ENCODE peak calls at places on chromosomes 3 and 15, in nine cellular contexts. One of them, this sample, is unnamed.
A peak's percentile ranks its signal among the peaks of the same experiment; 100 is the strongest.

GRCh38 chr15:48307586-48307985 is 23.6 kb upstream of the DUT start:
- DNase-seq in stimulated activated CD4-positive, alpha-beta T cell treated with anti-CD3 and anti-CD28 coated beads, Interleukin-2, amount 100 ng/mL, for 48 hours: no peak
- DNase-seq in retinal pigment epithelial cell: no peak
- DNase-seq in GF-D8: no peak
- DNase-seq in activated CD4-positive, alpha-beta T cell treated with anti-CD3 and anti-CD28 coated beads, Interleukin-2, amount 10 ng/mL, durations not matched to agents 7 days and 5 days: no peak
- DNase-seq in Calu3: no peak
- DNase-seq in activated CD4-positive, CD25-positive, alpha-beta regulatory T cell treated with anti-CD3 and anti-CD28 coated beads, Interleukin-2, amount 50 U/mL, for 72 hours: no peak
- DNase-seq in hepatic stellate cell: no peak
- DNase-seq in caudate nucleus: no peak
- DNase-seq in this sample: no peak

GRCh38 chr3:100140976-100141375 is 26.7 kb upstream of the FILIP1L start:
- DNase-seq in GF-D8: no peak
- DNase-seq in activated CD4-positive, alpha-beta T cell treated with anti-CD3 and anti-CD28 coated beads, Interleukin-2, amount 10 ng/mL, durations not matched to agents 7 days and 5 days: no peak
- DNase-seq in retinal pigment epithelial cell: no peak
- DNase-seq in hepatic stellate cell: no peak
- DNase-seq in activated CD4-positive, CD25-positive, alpha-beta regulatory T cell treated with anti-CD3 and anti-CD28 coated beads, Interleukin-2, amount 50 U/mL, for 72 hours: no peak
- DNase-seq in caudate nucleus: no peak
- DNase-seq in stimulated activated CD4-positive, alpha-beta T cell treated with anti-CD3 and anti-CD28 coated beads, Interleukin-2, amount 100 ng/mL, for 48 hours: no peak
- DNase-seq in Calu3: no peak
- DNase-seq in this sample: no peak

GRCh38 chr3:13655074-13655913 is 106.4 kb downstream of the FBLN2 start:
- DNase-seq in caudate nucleus: no peak
- DNase-seq in retinal pigment epithelial cell: no peak
- DNase-seq in activated CD4-positive, alpha-beta T cell treated with anti-CD3 and anti-CD28 coated beads, Interleukin-2, amount 10 ng/mL, durations not matched to agents 7 days and 5 days: no peak
- DNase-seq in Calu3: peak; percentile 73
- DNase-seq in stimulated activated CD4-positive, alpha-beta T cell treated with anti-CD3 and anti-CD28 coated beads, Interleukin-2, amount 100 ng/mL, for 48 hours: peak; percentile 41
- DNase-seq in GF-D8: no peak
- DNase-seq in activated CD4-positive, CD25-positive, alpha-beta regulatory T cell treated with anti-CD3 and anti-CD28 coated beads, Interleukin-2, amount 50 U/mL, for 72 hours: no peak
- DNase-seq in hepatic stellate cell: peak; percentile 62
- DNase-seq in this sample: no peak

GRCh38 chr3:63933459-63933858 is 21.3 kb upstream of the SCAANT1 start:
- DNase-seq in activated CD4-positive, alpha-beta T cell treated with anti-CD3 and anti-CD28 coated beads, Interleukin-2, amount 10 ng/mL, durations not matched to agents 7 days and 5 days: no peak
- DNase-seq in activated CD4-positive, CD25-positive, alpha-beta regulatory T cell treated with anti-CD3 and anti-CD28 coated beads, Interleukin-2, amount 50 U/mL, for 72 hours: no peak
- DNase-seq in hepatic stellate cell: no peak
- DNase-seq in caudate nucleus: no peak
- DNase-seq in GF-D8: peak; percentile 66
- DNase-seq in stimulated activated CD4-positive, alpha-beta T cell treated with anti-CD3 and anti-CD28 coated beads, Interleukin-2, amount 100 ng/mL, for 48 hours: no peak
- DNase-seq in Calu3: no peak
- DNase-seq in retinal pigment epithelial cell: no peak
- DNase-seq in this sample: no peak

GRCh38 chr15:99247063-99247462 is 2.3 kb downstream of the TTC23 start:
- DNase-seq in Calu3: no peak
- DNase-seq in hepatic stellate cell: no peak
- DNase-seq in activated CD4-positive, alpha-beta T cell treated with anti-CD3 and anti-CD28 coated beads, Interleukin-2, amount 10 ng/mL, durations not matched to agents 7 days and 5 days: no peak
- DNase-seq in activated CD4-positive, CD25-positive, alpha-beta regulatory T cell treated with anti-CD3 and anti-CD28 coated beads, Interleukin-2, amount 50 U/mL, for 72 hours: no peak
- DNase-seq in caudate nucleus: no peak
- DNase-seq in retinal pigment epithelial cell: no peak
- DNase-seq in stimulated activated CD4-positive, alpha-beta T cell treated with anti-CD3 and anti-CD28 coated beads, Interleukin-2, amount 100 ng/mL, for 48 hours: no peak
- DNase-seq in GF-D8: no peak
- DNase-seq in this sample: no peak

GRCh38 chr3:108293858-108294257 is 2.5 kb upstream of the HHLA2 start:
- DNase-seq in activated CD4-positive, CD25-positive, alpha-beta regulatory T cell treated with anti-CD3 and anti-CD28 coated beads, Interleukin-2, amount 50 U/mL, for 72 hours: no peak
- DNase-seq in stimulated activated CD4-positive, alpha-beta T cell treated with anti-CD3 and anti-CD28 coated beads, Interleukin-2, amount 100 ng/mL, for 48 hours: no peak
- DNase-seq in GF-D8: no peak
- DNase-seq in activated CD4-positive, alpha-beta T cell treated with anti-CD3 and anti-CD28 coated beads, Interleukin-2, amount 10 ng/mL, durations not matched to agents 7 days and 5 days: peak; percentile 33
- DNase-seq in Calu3: no peak
- DNase-seq in caudate nucleus: no peak
- DNase-seq in hepatic stellate cell: no peak
- DNase-seq in retinal pigment epithelial cell: no peak
- DNase-seq in this sample: no peak

GRCh38 chr3:124587053-124587408 is 143.2 kb upstream of the UMPS start:
- DNase-seq in caudate nucleus: no peak
- DNase-seq in hepatic stellate cell: no peak
- DNase-seq in Calu3: peak; percentile 46
- DNase-seq in activated CD4-positive, alpha-beta T cell treated with anti-CD3 and anti-CD28 coated beads, Interleukin-2, amount 10 ng/mL, durations not matched to agents 7 days and 5 days: no peak
- DNase-seq in GF-D8: no peak
- DNase-seq in retinal pigment epithelial cell: peak; percentile 73
- DNase-seq in activated CD4-positive, CD25-positive, alpha-beta regulatory T cell treated with anti-CD3 and anti-CD28 coated beads, Interleukin-2, amount 50 U/mL, for 72 hours: no peak
- DNase-seq in stimulated activated CD4-positive, alpha-beta T cell treated with anti-CD3 and anti-CD28 coated beads, Interleukin-2, amount 100 ng/mL, for 48 hours: no peak
- DNase-seq in this sample: no peak

GRCh38 chr3:120561251-120562045 is 34.7 kb upstream of the NDUFB4 start:
- DNase-seq in activated CD4-positive, CD25-positive, alpha-beta regulatory T cell treated with anti-CD3 and anti-CD28 coated beads, Interleukin-2, amount 50 U/mL, for 72 hours: peak; percentile 55
- DNase-seq in stimulated activated CD4-positive, alpha-beta T cell treated with anti-CD3 and anti-CD28 coated beads, Interleukin-2, amount 100 ng/mL, for 48 hours: peak; percentile 64
- DNase-seq in Calu3: peak; percentile 67
- DNase-seq in retinal pigment epithelial cell: no peak
- DNase-seq in activated CD4-positive, alpha-beta T cell treated with anti-CD3 and anti-CD28 coated beads, Interleukin-2, amount 10 ng/mL, durations not matched to agents 7 days and 5 days: peak; percentile 78
- DNase-seq in hepatic stellate cell: no peak
- DNase-seq in GF-D8: no peak
- DNase-seq in caudate nucleus: peak; percentile 27
- DNase-seq in this sample: no peak

GRCh38 chr3:72517804-72518442 is 330.3 kb downstream of the SHQ1 start:
- DNase-seq in hepatic stellate cell: no peak
- DNase-seq in Calu3: no peak
- DNase-seq in activated CD4-positive, alpha-beta T cell treated with anti-CD3 and anti-CD28 coated beads, Interleukin-2, amount 10 ng/mL, durations not matched to agents 7 days and 5 days: no peak
- DNase-seq in retinal pigment epithelial cell: no peak
- DNase-seq in caudate nucleus: no peak
- DNase-seq in stimulated activated CD4-positive, alpha-beta T cell treated with anti-CD3 and anti-CD28 coated beads, Interleukin-2, amount 100 ng/mL, for 48 hours: no peak
- DNase-seq in activated CD4-positive, CD25-positive, alpha-beta regulatory T cell treated with anti-CD3 and anti-CD28 coated beads, Interleukin-2, amount 50 U/mL, for 72 hours: no peak
- DNase-seq in GF-D8: no peak
- DNase-seq in this sample: no peak

GRCh38 chr3:21573291-21573690 is 177.7 kb downstream of the ZNF385D start:
- DNase-seq in activated CD4-positive, CD25-positive, alpha-beta regulatory T cell treated with anti-CD3 and anti-CD28 coated beads, Interleukin-2, amount 50 U/mL, for 72 hours: no peak
- DNase-seq in activated CD4-positive, alpha-beta T cell treated with anti-CD3 and anti-CD28 coated beads, Interleukin-2, amount 10 ng/mL, durations not matched to agents 7 days and 5 days: no peak
- DNase-seq in Calu3: no peak
- DNase-seq in GF-D8: no peak
- DNase-seq in retinal pigment epithelial cell: no peak
- DNase-seq in stimulated activated CD4-positive, alpha-beta T cell treated with anti-CD3 and anti-CD28 coated beads, Interleukin-2, amount 100 ng/mL, for 48 hours: no peak
- DNase-seq in hepatic stellate cell: no peak
- DNase-seq in caudate nucleus: no peak
- DNase-seq in this sample: no peak

GRCh38 chr3:160950954-160951353 is 154.2 kb downstream of the B3GALNT1 start:
- DNase-seq in GF-D8: no peak
- DNase-seq in retinal pigment epithelial cell: no peak
- DNase-seq in stimulated activated CD4-positive, alpha-beta T cell treated with anti-CD3 and anti-CD28 coated beads, Interleukin-2, amount 100 ng/mL, for 48 hours: no peak
- DNase-seq in hepatic stellate cell: no peak
- DNase-seq in caudate nucleus: no peak
- DNase-seq in activated CD4-positive, CD25-positive, alpha-beta regulatory T cell treated with anti-CD3 and anti-CD28 coated beads, Interleukin-2, amount 50 U/mL, for 72 hours: no peak
- DNase-seq in activated CD4-positive, alpha-beta T cell treated with anti-CD3 and anti-CD28 coated beads, Interleukin-2, amount 10 ng/mL, durations not matched to agents 7 days and 5 days: no peak
- DNase-seq in Calu3: no peak
- DNase-seq in this sample: no peak

GRCh38 chr3:149258714-149259113 is 37.1 kb upstream of the CP start:
- DNase-seq in hepatic stellate cell: no peak
- DNase-seq in activated CD4-positive, CD25-positive, alpha-beta regulatory T cell treated with anti-CD3 and anti-CD28 coated beads, Interleukin-2, amount 50 U/mL, for 72 hours: no peak
- DNase-seq in activated CD4-positive, alpha-beta T cell treated with anti-CD3 and anti-CD28 coated beads, Interleukin-2, amount 10 ng/mL, durations not matched to agents 7 days and 5 days: no peak
- DNase-seq in retinal pigment epithelial cell: no peak
- DNase-seq in stimulated activated CD4-positive, alpha-beta T cell treated with anti-CD3 and anti-CD28 coated beads, Interleukin-2, amount 100 ng/mL, for 48 hours: no peak
- DNase-seq in GF-D8: no peak
- DNase-seq in caudate nucleus: no peak
- DNase-seq in Calu3: no peak
- DNase-seq in this sample: no peak

GRCh38 chr3:21216598-21216997 is 534.4 kb downstream of the ZNF385D start:
- DNase-seq in hepatic stellate cell: peak; percentile 4
- DNase-seq in retinal pigment epithelial cell: no peak
- DNase-seq in activated CD4-positive, CD25-positive, alpha-beta regulatory T cell treated with anti-CD3 and anti-CD28 coated beads, Interleukin-2, amount 50 U/mL, for 72 hours: no peak
- DNase-seq in stimulated activated CD4-positive, alpha-beta T cell treated with anti-CD3 and anti-CD28 coated beads, Interleukin-2, amount 100 ng/mL, for 48 hours: no peak
- DNase-seq in Calu3: peak; percentile 30
- DNase-seq in activated CD4-positive, alpha-beta T cell treated with anti-CD3 and anti-CD28 coated beads, Interleukin-2, amount 10 ng/mL, durations not matched to agents 7 days and 5 days: no peak
- DNase-seq in GF-D8: no peak
- DNase-seq in caudate nucleus: no peak
- DNase-seq in this sample: no peak

GRCh38 chr3:119322021-119322522 is 27.9 kb downstream of the ARHGAP31 start:
- DNase-seq in activated CD4-positive, CD25-positive, alpha-beta regulatory T cell treated with anti-CD3 and anti-CD28 coated beads, Interleukin-2, amount 50 U/mL, for 72 hours: no peak
- DNase-seq in caudate nucleus: no peak
- DNase-seq in stimulated activated CD4-positive, alpha-beta T cell treated with anti-CD3 and anti-CD28 coated beads, Interleukin-2, amount 100 ng/mL, for 48 hours: no peak
- DNase-seq in retinal pigment epithelial cell: no peak
- DNase-seq in Calu3: no peak
- DNase-seq in activated CD4-positive, alpha-beta T cell treated with anti-CD3 and anti-CD28 coated beads, Interleukin-2, amount 10 ng/mL, durations not matched to agents 7 days and 5 days: no peak
- DNase-seq in hepatic stellate cell: no peak
- DNase-seq in GF-D8: no peak
- DNase-seq in this sample: no peak

This sample was measured in breast epithelium.